ENCODE peak calls at places on chromosomes 11 and 22, in four cellular contexts. O, L, U and W are unnamed samples.

GRCh38 chr22:28021116-28021997 is 102.3 kb upstream of the PITPNB start:
- DNase-seq in O (no peak), L (no peak), U (no peak), W (no peak)

GRCh38 chr11:8714622-8715225 is 32.1 kb downstream of the RPL27A start:
- DNase-seq in O (no peak), L (no peak), U (no peak), W (no peak)

GRCh38 chr11:72671144-72672099 is 2.8 kb downstream of the PDE2A start:
- DNase-seq in O (no peak), L (no peak), U (no peak), W (no peak)

GRCh38 chr11:109956124-109956793 is 136.9 kb upstream of the ZC3H12C start:
- DNase-seq in O (no peak), L (no peak), U (no peak), W (no peak)

GRCh38 chr11:33735426-33736147 is 636 bp downstream of the CD59 start:
- DNase-seq in O (peak; percentile 21), L (peak; percentile 57), U (no peak), W (no peak)

GRCh38 chr11:123357990-123358827 is 71.9 kb upstream of the GRAMD1B start:
- DNase-seq in O (no peak), L (no peak), U (no peak), W (no peak)

GRCh38 chr11:1047576-1048156 is 11.1 kb upstream of the MUC6 start:
- DNase-seq in O (no peak), L (no peak), U (no peak), W (no peak)

GRCh38 chr11:80970016-80970516 is 1529.2 kb upstream of the TENM4 start:
- DNase-seq in O (no peak), L (no peak), U (no peak), W (no peak)

GRCh38 chr22:41762980-41763779 is 37.3 kb upstream of the CCDC134 start:
- DNase-seq in O (no peak), L (no peak), U (no peak), W (no peak)

GRCh38 chr22:35649636-35650250 is 1.5 kb downstream of the APOL6 start:
- DNase-seq in O (no peak), L (no peak), U (no peak), W (no peak)
- H3K4me3 ChIP-seq in O (peak overlapping the region; percentile 46), L (peak overlapping the region; percentile 57), U (no peak overlapping the region), W (peak overlapping the region; percentile 88)

DNA sequence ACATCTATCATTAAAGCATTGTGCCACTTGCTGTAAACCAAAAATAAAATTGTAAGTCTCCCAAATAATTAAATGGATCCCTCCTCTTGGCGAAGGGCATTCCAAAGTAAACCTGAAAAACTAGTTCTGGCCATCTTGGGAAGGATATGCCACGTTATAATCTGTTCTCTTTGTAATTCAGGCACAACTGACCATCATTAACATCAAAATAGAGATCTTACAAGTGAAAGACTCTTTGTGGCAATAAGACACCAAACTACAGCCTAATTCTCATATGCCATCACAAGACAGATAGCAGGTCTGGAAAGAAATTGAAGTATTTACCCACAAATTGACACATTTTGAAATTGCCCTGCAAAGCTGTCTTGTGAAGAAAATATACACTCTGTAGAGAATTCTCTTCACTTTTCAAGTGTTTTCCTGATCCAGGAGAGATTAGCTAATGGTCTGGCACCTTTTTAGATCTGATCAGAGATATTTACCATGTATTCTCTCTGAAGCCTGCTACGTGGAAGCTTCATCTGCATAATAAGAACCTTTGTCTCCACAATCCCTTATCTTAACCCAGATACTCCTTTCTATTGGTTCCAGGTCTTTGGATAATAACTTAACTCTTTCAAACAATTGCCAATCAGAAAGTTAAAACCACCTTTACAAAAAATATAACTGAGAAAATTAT is 630.4 kb upstream of the CCDC179 start:
- DNase-seq in O (no peak), L (no peak), U (no peak), W (no peak)
- H3K27ac ChIP-seq in O (no peak overlapping the region), L (no peak overlapping the region), U (no peak overlapping the region), W (no peak overlapping the region)

DNA sequence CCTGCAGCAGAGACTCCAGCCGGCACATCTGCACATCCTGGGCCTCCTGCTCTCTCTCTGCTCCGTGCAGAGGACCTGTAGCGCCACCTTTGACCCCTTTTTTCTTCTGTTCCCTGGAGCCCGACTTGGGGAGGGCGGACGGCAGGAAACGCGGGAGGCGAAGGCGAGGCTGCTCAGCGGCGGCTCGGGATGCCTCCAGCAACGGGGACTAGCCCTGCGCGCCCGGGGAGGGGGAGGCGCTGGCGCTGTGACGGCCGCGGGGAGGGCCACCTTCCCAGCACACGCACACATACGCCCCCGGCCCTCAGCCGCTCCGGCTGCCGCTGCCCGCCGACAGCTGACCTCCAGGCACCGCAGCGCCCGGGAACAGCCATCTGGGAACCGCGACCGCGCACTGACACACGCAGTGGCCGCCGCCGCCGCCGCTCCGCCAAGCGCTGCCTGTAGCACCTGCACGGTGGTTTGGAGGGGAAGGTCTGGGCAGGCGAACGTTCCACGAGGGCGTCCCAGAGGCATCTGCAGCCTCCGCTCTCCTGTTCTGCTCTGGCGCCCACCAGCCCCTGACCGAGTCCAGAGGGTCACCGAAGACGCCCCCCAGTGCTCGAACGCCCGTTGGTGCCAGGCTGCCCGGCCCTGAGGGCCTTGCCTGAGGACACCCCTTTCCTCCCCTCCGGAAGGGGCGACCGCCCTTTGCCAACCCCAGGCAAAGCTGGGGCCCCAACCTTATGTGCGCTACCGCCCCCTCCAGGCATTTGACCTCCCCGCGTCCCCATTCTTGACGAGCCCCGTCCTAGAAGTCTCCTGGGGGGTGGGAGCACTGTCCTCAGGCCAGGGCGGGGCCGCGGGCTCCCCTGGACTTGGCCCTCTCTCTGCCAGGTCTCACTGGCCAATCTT is 16.9 kb upstream of the C22orf42 start:
- DNase-seq in O (no peak), L (no peak), U (no peak), W (no peak)
- H3K4me3 ChIP-seq in O (no peak overlapping the region), L (no peak overlapping the region), U (no peak overlapping the region), W (no peak overlapping the region)

GRCh38 chr11:96303980-96304379 is 39.0 kb downstream of the MAML2 start:
- DNase-seq in O (no peak), L (no peak), U (no peak), W (no peak)

GRCh38 chr11:96306933-96307747 is 35.9 kb downstream of the MAML2 start:
- DNase-seq in O (peak; percentile 80), L (peak; percentile 91), U (peak; percentile 67), W (peak; percentile 96)

GRCh38 chr11:96309001-96309642 is 33.9 kb downstream of the MAML2 start:
- DNase-seq in O (peak; percentile 43), L (no peak), U (no peak), W (no peak)

GRCh38 chr11:96307748-96308133 is 35.3 kb downstream of the MAML2 start:
- DNase-seq in O (peak; percentile 81), L (no peak), U (peak; percentile 38), W (no peak)

GRCh38 chr11:96306600-96306932 is 36.4 kb downstream of the MAML2 start:
- DNase-seq in O (no peak), L (no peak), U (no peak), W (no peak)
- H3K27ac ChIP-seq in O (peak overlapping the region; percentile 96), L (peak overlapping the region; percentile 82), U (peak overlapping the region; percentile 81), W (peak overlapping the region; percentile 78)